ENCODE peak calls at places on chromosome 16, in ten cellular contexts. F, K, A, D, M, V, H, C, Q and B are unnamed samples.

GRCh38 chr16:25366078-25366477 is 108.4 kb upstream of the ZKSCAN2 start:
- DNase-seq in Q (no peak), K (no peak), C (no peak), H (no peak), A (no peak), F (no peak), D (no peak), V (no peak), M (no peak), B (no peak)

GRCh38 chr16:57663917-57664661 is 4.0 kb upstream of the ADGRG3 start:
- DNase-seq in M (no peak), K (no peak), D (no peak), F (no peak), C (no peak), Q (no peak), A (no peak), V (no peak), H (no peak), B (no peak)

GRCh38 chr16:75011634-75012307 is 12.9 kb downstream of the ZNRF1 start:
- DNase-seq in C (peak; percentile 78), M (no peak), D (peak; percentile 46), A (no peak), F (no peak), H (no peak), Q (peak; percentile 81), K (peak; percentile 79), V (no peak), B (no peak)

GRCh38 chr16:79381552-79382042 is 218.9 kb downstream of the MAF start:
- DNase-seq in C (no peak), M (no peak), F (no peak), K (peak; percentile 53), Q (no peak), V (no peak), H (no peak), D (peak; percentile 8), A (no peak), B (no peak)

GRCh38 chr16:27795992-27796614 is 246.2 kb downstream of the KATNIP start:
- DNase-seq in C (peak; percentile 24), K (peak; percentile 54), A (peak; percentile 50), H (peak; percentile 94), D (no peak), F (no peak), Q (peak; percentile 55), M (no peak), V (no peak), B (peak; percentile 78)

GRCh38 chr16:79188115-79188779 is 412.3 kb downstream of the MAF start:
- DNase-seq in K (no peak), F (no peak), M (no peak), A (no peak), Q (no peak), C (no peak), D (no peak), H (no peak), V (no peak), B (no peak)

GRCh38 chr16:13631213-13631767 is 288.7 kb upstream of the ERCC4 start:
- DNase-seq in C (no peak), V (no peak), H (no peak), K (no peak), M (no peak), Q (no peak), D (no peak), F (no peak), A (no peak), B (no peak)

GRCh38 chr16:19382887-19383816 is 34.5 kb upstream of the TMC5 start:
- DNase-seq in C (no peak), K (no peak), V (no peak), Q (no peak), D (no peak), M (no peak), H (no peak), F (peak; percentile 19), A (peak; percentile 64), B (peak; percentile 86)

GRCh38 chr16:89435051-89435450 is 55.3 kb downstream of the ANKRD11 start:
- DNase-seq in M (no peak), F (no peak), H (no peak), A (no peak), K (no peak), C (no peak), D (no peak), V (no peak), Q (no peak), B (no peak)

GRCh38 chr16:23384878-23385277 is 68.1 kb downstream of the COG7 start:
- DNase-seq in K (no peak), H (no peak), C (no peak), Q (no peak), A (peak; percentile 18), M (peak; percentile 33), F (no peak), V (peak; percentile 79), D (no peak), B (no peak)

GRCh38 chr16:51268237-51268636 is 117.2 kb upstream of the SALL1 start:
- DNase-seq in C (no peak), Q (no peak), D (no peak), A (no peak), M (no peak), V (no peak), K (no peak), H (no peak), F (peak; percentile 22), B (no peak)